ENCODE peak calls at places on chromosomes 11 and 22, in five cellular contexts. B is PC-9, A is cardiac muscle cell, W is M059J, N is GM04503. D is an unnamed sample.

GRCh38 chr11:102322560-102322959 is 5.3 kb downstream of the BIRC3 start:
- DNase-seq in B (no peak), A (no peak), W (peak), N (no peak), D (no peak)

GRCh38 chr11:76471378-76471777 is 26.6 kb downstream of the EMSY start:
- DNase-seq in B (no peak), A (no peak), W (no peak), N (no peak), D (no peak)

GRCh38 chr22:39432361-39432811 is 24.4 kb upstream of the MGAT3 start:
- DNase-seq in B (no peak), A (no peak), W (no peak), N (no peak), D (no peak)

GRCh38 chr11:130728185-130729160 is 187.8 kb downstream of the SNX19 start:
- DNase-seq in B (no peak), A (no peak), W (no peak), N (no peak), D (no peak)

GRCh38 chr22:29479417-29480261 is at the start of gene NEFH:
- DNase-seq in B (no peak), A (no peak), W (no peak), N (no peak), D (no peak)

GRCh38 chr11:99693941-99694492 is 673.3 kb downstream of the CNTN5 start:
- DNase-seq in B (peak), A (peak), W (peak), N (no peak), D (peak)

GRCh38 chr22:28923826-28924732 is 40.7 kb downstream of the ZNRF3 start:
- DNase-seq in B (no peak), A (no peak), W (no peak), N (no peak), D (no peak)

GRCh38 chr22:41478891-41479521 is 10.1 kb downstream of the ACO2 start:
- DNase-seq in B (no peak), A (peak), W (no peak), N (no peak), D (no peak)

D was measured in kidney epithelial cell.